ENCODE peak calls at places on chromosomes 6 and 20, in six cellular contexts. V is K562, S is HepG2, W is suprapubic skin, X is sigmoid colon, G is HCT116. L is an unnamed sample.

GRCh38 chr6:157527471-157527907 is 146.5 kb downstream of the ZDHHC14 start:
- DNase-seq in W (no peak), S (no peak), X (no peak), G (no peak), V (no peak), L (no peak)

GRCh38 chr20:2741463-2741862 is 48.9 kb downstream of the EBF4 start:
- DNase-seq in V (no peak), W (no peak), G (no peak), X (no peak), S (no peak), L (no peak)

GRCh38 chr20:45872626-45873025 is 8.4 kb upstream of the ZSWIM1 start:
- DNase-seq in G (no peak), W (no peak), X (no peak), V (no peak), S (peak; percentile 45), L (no peak)

GRCh38 chr6:3208096-3208774 is 19.2 kb downstream of the TUBB2B start:
- DNase-seq in S (no peak), W (no peak), G (no peak), V (no peak), X (no peak), L (no peak)

GRCh38 chr6:151747890-151748289 is 59.6 kb upstream of the ESR1 start:
- DNase-seq in S (no peak), X (no peak), G (no peak), V (no peak), W (no peak), L (no peak)

GRCh38 chr6:123838612-123839279 is 35.1 kb downstream of the NKAIN2 start:
- DNase-seq in X (no peak), S (no peak), G (no peak), W (no peak), V (no peak), L (no peak)

GRCh38 chr6:154921482-154921881 is 73.6 kb upstream of the TIAM2 start:
- DNase-seq in S (no peak), V (no peak), X (peak; percentile 44), G (no peak), W (no peak), L (no peak)

GRCh38 chr6:17157617-17158016 is 55.8 kb downstream of the STMND1 start:
- DNase-seq in S (no peak), X (no peak), V (no peak), G (no peak), W (no peak), L (no peak)

GRCh38 chr6:144581807-144582537 is 296.8 kb downstream of the UTRN start:
- DNase-seq in S (peak; percentile 35), V (peak; percentile 23), W (no peak), X (no peak), G (peak; percentile 27), L (no peak)

GRCh38 chr6:130298258-130298657 is 67.6 kb upstream of the TMEM200A start:
- DNase-seq in V (no peak), S (no peak), X (no peak), G (no peak), W (no peak), L (no peak)

GRCh38 chr6:108993876-108994275 is 100.8 kb downstream of the SESN1 start:
- DNase-seq in G (no peak), W (no peak), X (no peak), S (no peak), V (no peak), L (no peak)

GRCh38 chr6:31128093-31128676 is 7.9 kb upstream of the CDSN start:
- DNase-seq in S (peak; percentile 48), X (no peak), W (no peak), G (no peak), V (peak; percentile 85), L (peak; percentile 80)

GRCh38 chr6:2259002-2259494 is 13.6 kb upstream of the GMDS start:
- DNase-seq in W (no peak), S (peak; percentile 97), X (no peak), G (no peak), V (no peak), L (peak; percentile 53)

GRCh38 chr6:71855406-71855805 is 30.9 kb upstream of the RIMS1 start:
- DNase-seq in X (no peak), V (no peak), S (peak; percentile 0), G (no peak), W (no peak), L (no peak)

GRCh38 chr20:41052742-41053419 is 24.3 kb downstream of the TOP1 start:
- DNase-seq in W (no peak), S (no peak), X (no peak), G (no peak), V (no peak), L (peak; percentile 24)

GRCh38 chr6:27553123-27553904 is 80.4 kb upstream of the ZNF184 start:
- DNase-seq in X (no peak), S (peak; percentile 76), W (no peak), G (no peak), V (peak; percentile 69), L (no peak)

GRCh38 chr6:30709101-30709868 is 7.8 kb downstream of the MDC1 start:
- DNase-seq in S (no peak), W (no peak), V (no peak), X (no peak), G (no peak), L (no peak)

GRCh38 chr6:37699138-37699766 is 1.6 kb upstream of the MDGA1 start:
- DNase-seq in S (no peak), V (no peak), G (peak; percentile 48), W (no peak), X (no peak), L (peak; percentile 63)

GRCh38 chr6:31114540-31114876 is at the start of gene PSORS1C1:
- DNase-seq in X (peak; percentile 97), V (no peak), W (peak; percentile 93), G (peak; percentile 90), S (peak; percentile 49), L (peak; percentile 88)

GRCh38 chr6:106114492-106114891 is 28.4 kb downstream of the PRDM1 start:
- DNase-seq in W (no peak), G (no peak), S (no peak), V (no peak), X (no peak), L (no peak)

GRCh38 chr6:170371091-170371490 is 64.5 kb downstream of the FAM120B start:
- DNase-seq in G (no peak), S (no peak), V (no peak), X (no peak), W (no peak), L (no peak)

GRCh38 chr20:32685541-32686529 is 12.1 kb upstream of the C20orf203 start:
- DNase-seq in S (peak; percentile 100), V (peak; percentile 25), X (no peak), G (no peak), W (no peak), L (no peak)

GRCh38 chr6:149111556-149112115 is 205.9 kb upstream of the TAB2 start:
- DNase-seq in G (no peak), W (no peak), V (no peak), S (no peak), X (no peak), L (no peak)

GRCh38 chr6:21995318-21995717 is 301.5 kb downstream of the PRL start:
- DNase-seq in V (no peak), G (no peak), S (no peak), W (no peak), X (no peak), L (no peak)

GRCh38 chr6:16752206-16752867 is 8.9 kb downstream of the ATXN1 start:
- DNase-seq in G (no peak), W (no peak), S (peak; percentile 74), X (no peak), V (no peak), L (no peak)

GRCh38 chr6:108610270-108610839 is 49.6 kb downstream of the FOXO3 start:
- DNase-seq in W (no peak), G (no peak), V (no peak), X (no peak), S (no peak), L (no peak)

GRCh38 chr6:90695316-90695715 is 108.4 kb upstream of the MAP3K7 start:
- DNase-seq in X (no peak), G (no peak), V (no peak), S (no peak), W (no peak), L (no peak)

GRCh38 chr6:20254295-20254694 is 42.0 kb upstream of the MBOAT1 start:
- DNase-seq in W (no peak), S (no peak), X (no peak), G (no peak), V (no peak), L (no peak)

GRCh38 chr6:148453906-148454305 is 111.3 kb downstream of the SASH1 start:
- DNase-seq in W (no peak), V (no peak), X (no peak), G (no peak), S (peak; percentile 48), L (no peak)

GRCh38 chr6:26285143-26286134 is 79.6 kb upstream of the BTN3A2 start:
- DNase-seq in S (peak; percentile 93), G (peak; percentile 92), V (peak; percentile 90), X (peak; percentile 99), W (peak; percentile 98), L (peak; percentile 99)
- TF ChIP-seq POLR2AphosphoS5 in S (peak; percentile 99), G (peak; percentile 74), V (peak; percentile 97), X (peak; percentile 94), W (peak; percentile 30), L (peak; percentile 96)

GRCh38 chr6:4941782-4942672 is 61.8 kb downstream of the RPP40 start:
- DNase-seq in V (peak; percentile 90), S (peak; percentile 78), W (no peak), G (peak; percentile 45), X (no peak), L (no peak)
- H3K27ac ChIP-seq in V (peak overlapping the region; percentile 64), S (peak overlapping the region; percentile 17), W (no peak overlapping the region), G (peak overlapping the region; percentile 8), X (no peak overlapping the region), L (no peak overlapping the region)

GRCh38 chr6:18465410-18466154 is 78.4 kb downstream of the RNF144B start:
- DNase-seq in G (no peak), W (no peak), X (no peak), S (no peak), V (no peak), L (no peak)
- H3K9me3 ChIP-seq in G (no peaks in the 10 kb centered on the region), W (no peaks in the 10 kb centered on the region), X (no peaks in the 10 kb centered on the region), S (no peaks in the 10 kb centered on the region), V (no peaks in the 10 kb centered on the region), L (no peaks in the 10 kb centered on the region)

GRCh38 chr6:79544939-79545450 is 7.8 kb upstream of the LCA5 start:
- DNase-seq in W (no peak), G (peak; percentile 97), V (peak; percentile 82), S (peak; percentile 16), X (peak; percentile 88), L (peak; percentile 53)
- TF ChIP-seq POLR2AphosphoS5 in W (no peak), G (peak; percentile 44), V (peak; percentile 45), S (no peak), X (no peak), L (peak; percentile 47)

GRCh38 chr6:52517502-52518278 is 59.2 kb downstream of the TRAM2 start:
- DNase-seq in S (peak; percentile 92), V (peak; percentile 82), G (peak; percentile 80), X (peak; percentile 96), W (no peak), L (peak; percentile 76)
- H3K27ac ChIP-seq in S (peak overlapping the region; percentile 73), V (peak overlapping the region; percentile 90), G (peak overlapping the region; percentile 73), X (peak overlapping the region; percentile 85), W (peak overlapping the region; percentile 87), L (peak overlapping the region; percentile 88)

L was measured in transverse colon.